ENCODE peak calls at places on chromosomes 13 and 19, in nine cellular contexts. D is kidney epithelial cell; P is CD4-positive, CD25-positive, alpha-beta regulatory T cell; F is ovary; C is ascending aorta; L is CD8-positive, alpha-beta memory T cell; S is dorsolateral prefrontal cortex; W is HL-60; O is transverse colon. N is an unnamed sample. For H3K27me3, the result is how much of the 10 kb centered on the place peaks cover.

GRCh38 chr19:47521473-47522180 is 6.8 kb upstream of the NAPA start:
- DNase-seq in F (no peak), S (no peak), W (no peak), C (no peak), L (no peak), D (no peak), O (no peak), P (no peak), N (no peak)

GRCh38 chr19:46381346-46381745 is 32.0 kb downstream of the CCDC8 start:
- DNase-seq in D (no peak), P (no peak), C (no peak), L (no peak), S (no peak), O (no peak), W (no peak), F (peak), N (no peak)

GRCh38 chr19:1259873-1260748 is 9.0 kb upstream of the CIRBP start:
- DNase-seq in F (peak), L (peak), P (peak), W (peak), S (no peak), D (no peak), C (no peak), O (peak), N (peak)

GRCh38 chr13:57874530-57874929 is 243.0 kb downstream of the PCDH17 start:
- DNase-seq in C (no peak), F (no peak), O (no peak), L (no peak), P (no peak), D (no peak), W (no peak), S (no peak), N (no peak)

GRCh38 chr19:49581007-49581508 is at the start of gene PRRG2:
- DNase-seq in D (no peak), O (peak), S (no peak), L (no peak), W (no peak), P (no peak), C (no peak), F (no peak), N (no peak)

GRCh38 chr13:22047082-22047784 is 376.4 kb downstream of the FGF9 start:
- DNase-seq in W (no peak), P (no peak), F (no peak), O (no peak), S (no peak), D (peak), L (no peak), C (no peak), N (no peak)

GRCh38 chr19:53849237-53849676 is 18.4 kb upstream of the MYADM start:
- DNase-seq in W (peak), C (no peak), S (no peak), D (no peak), O (no peak), P (no peak), F (no peak), L (no peak), N (no peak)

GRCh38 chr13:23707674-23708073 is 137.5 kb downstream of the TNFRSF19 start:
- DNase-seq in O (no peak), P (no peak), C (no peak), F (no peak), S (no peak), D (no peak), W (no peak), L (no peak), N (no peak)

GRCh38 chr13:65932587-65933239 is 1297.4 kb downstream of the PCDH9 start:
- DNase-seq in P (no peak), L (no peak), W (no peak), D (no peak), C (no peak), F (no peak), S (no peak), O (no peak), N (no peak)

GRCh38 chr13:49279112-49279511 is 31.4 kb downstream of the CDADC1 start:
- DNase-seq in W (no peak), L (no peak), O (no peak), P (no peak), D (no peak), C (no peak), S (no peak), F (no peak), N (no peak)

GRCh38 chr19:49113762-49114629 is at the start of gene LIN7B:
- DNase-seq in F (peak), O (peak), P (peak), D (no peak), W (no peak), C (no peak), L (peak), S (peak), N (peak)

GRCh38 chr19:17726136-17726741 is 7.0 kb downstream of the MAP1S start:
- DNase-seq in P (no peak), S (no peak), W (no peak), O (no peak), C (no peak), L (no peak), D (no peak), F (no peak), N (no peak)

GRCh38 chr19:33700408-33700757 is 78.6 kb downstream of the CHST8 start:
- DNase-seq in O (no peak), L (no peak), C (no peak), W (no peak), D (no peak), S (no peak), P (no peak), F (peak), N (no peak)

GRCh38 chr19:33703438-33703750 is 81.6 kb downstream of the CHST8 start:
- DNase-seq in C (no peak), S (no peak), D (no peak), L (no peak), W (no peak), O (no peak), P (no peak), F (no peak), N (no peak)

GRCh38 chr19:33703821-33704220 is 82.1 kb downstream of the CHST8 start:
- DNase-seq in O (no peak), D (no peak), S (no peak), W (no peak), C (no peak), P (no peak), F (peak), L (no peak), N (no peak)

GRCh38 chr19:33704271-33704670 is 82.5 kb downstream of the CHST8 start:
- DNase-seq in C (no peak), W (no peak), L (no peak), P (no peak), F (peak), O (no peak), S (no peak), D (no peak), N (no peak)

DNA sequence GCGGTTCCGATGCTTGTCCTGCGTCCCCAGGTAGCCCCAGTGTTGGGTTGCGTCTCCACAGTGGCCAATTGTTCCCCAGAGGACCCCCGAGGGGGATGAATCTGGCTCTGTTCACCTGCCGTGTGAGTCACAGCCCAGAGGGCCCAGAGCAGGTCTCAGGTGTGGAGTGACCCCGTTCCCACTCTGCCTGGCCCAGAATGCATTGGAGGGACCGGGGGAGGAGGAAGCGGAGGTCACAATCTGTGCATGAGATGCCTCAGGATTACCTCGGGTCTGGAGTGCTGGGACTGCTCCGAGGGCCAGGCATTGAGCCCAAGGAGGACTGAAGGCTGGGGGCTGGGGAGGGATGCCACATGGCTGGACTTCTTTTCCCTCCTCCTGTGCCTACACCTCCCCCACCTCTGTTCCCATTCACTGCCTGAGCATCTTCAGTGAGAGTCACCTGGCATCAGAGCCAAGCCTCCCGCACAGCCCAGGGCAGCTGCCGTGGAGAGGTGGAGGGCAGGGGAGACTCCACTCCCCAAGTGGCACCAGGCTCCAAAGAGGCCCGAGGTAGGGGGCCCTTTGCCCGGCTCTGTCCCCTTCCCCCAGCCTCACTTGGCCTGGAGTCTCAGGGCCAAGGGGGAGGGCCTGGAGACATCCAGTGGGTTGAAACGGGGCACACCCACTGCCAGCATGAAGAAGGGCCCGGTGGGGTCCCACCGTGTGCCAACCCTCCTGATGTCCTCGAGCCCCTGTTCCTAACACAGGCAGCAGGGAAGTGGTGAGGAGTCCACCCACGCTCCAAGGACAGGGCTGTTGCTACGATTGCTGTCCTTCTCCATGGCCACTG is 81.1 kb downstream of the CHST8 start:
- DNase-seq in P (no peak), C (no peak), D (no peak), W (no peak), O (no peak), L (no peak), F (peak), S (no peak), N (no peak)
- H3K27me3 ChIP-seq in P (under half), C (under half), D (under half), W (under half), O (under half), L (under half), F (under half), S (under half), N (under half)

GRCh38 chr19:5492813-5493409 is 37.7 kb downstream of the ZNRF4 start:
- DNase-seq in S (no peak), D (no peak), L (no peak), F (no peak), P (no peak), W (no peak), O (no peak), C (no peak), N (no peak)
- H3K27me3 ChIP-seq in S (under half), D (under half), L (under half), F (under half), P (under half), W (under half), O (half or more), C (under half), N (under half)

DNA sequence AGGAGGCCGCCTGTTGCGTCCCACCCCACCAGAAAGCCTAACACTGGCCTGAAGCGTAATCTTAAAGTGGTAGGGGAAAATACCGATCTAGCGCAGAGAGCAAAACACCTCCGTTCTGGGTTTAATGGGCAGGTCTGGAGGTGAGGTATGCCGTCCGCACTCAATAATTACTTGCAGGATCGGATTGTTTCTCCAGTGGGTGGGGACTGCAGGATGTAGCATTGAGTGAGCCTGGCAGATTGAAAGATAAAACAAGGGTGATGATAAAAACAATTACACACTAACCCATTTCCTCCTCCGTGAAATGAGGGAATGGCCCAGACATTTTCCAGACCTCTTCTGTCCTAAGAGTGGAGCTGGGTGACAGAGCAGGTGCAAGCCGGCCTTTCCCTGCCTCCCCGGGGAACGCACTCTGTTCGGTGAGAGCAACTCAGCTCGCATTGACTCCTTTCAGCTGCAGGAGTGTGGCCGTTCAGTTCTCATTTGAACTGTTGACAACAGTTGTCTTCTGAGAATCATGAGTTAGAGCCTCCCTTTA is 110.2 kb upstream of the DOCK9 start:
- DNase-seq in P (no peak), D (no peak), W (no peak), L (no peak), F (no peak), O (peak), S (no peak), C (no peak), N (no peak)
- H3K27me3 ChIP-seq in P (under half), D (under half), W (half or more), L (under half), F (under half), O (under half), S (under half), C (under half), N (under half)

DNA sequence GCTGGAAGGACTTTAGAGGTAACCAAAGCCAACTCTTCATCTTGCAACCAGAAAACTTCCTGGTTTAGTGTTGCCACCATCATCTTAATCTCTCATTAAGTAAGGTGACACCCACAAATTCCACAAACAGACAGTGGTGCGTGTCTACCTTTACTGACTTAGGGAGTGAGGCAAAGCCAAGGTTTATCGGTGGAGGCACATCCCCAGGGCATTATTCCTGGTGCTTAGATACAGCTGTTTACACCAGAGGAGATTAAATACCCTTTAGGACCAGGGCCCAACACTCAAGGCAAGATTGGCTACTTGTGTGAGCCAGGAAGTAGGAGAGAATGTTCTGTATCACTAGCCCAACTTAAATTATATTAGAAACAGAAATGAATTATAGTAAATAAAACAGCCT is 9.5 kb downstream of the STOML3 start:
- DNase-seq in F (no peak), C (no peak), L (no peak), O (no peak), W (no peak), P (no peak), S (no peak), D (no peak), N (no peak)
- H3K27me3 ChIP-seq in F (under half), C (under half), L (under half), O (under half), W (under half), P (under half), S (under half), D (under half), N (under half)

N was measured in psoas muscle.